ENCODE peak calls at places on chromosome 18, in five cellular contexts. S is hepatocyte; L is spleen; X is astrocyte of the spinal cord; M is CD4-positive, alpha-beta T cell. P is an unnamed sample.

GRCh38 chr18:32674491-32674890 is 98.3 kb downstream of the KLHL14 start:
- DNase-seq in S (no peak), L (no peak), X (no peak), M (no peak), P (no peak)

GRCh38 chr18:31840499-31840898 is 79.8 kb upstream of the SLC25A52 start:
- DNase-seq in S (no peak), L (no peak), X (no peak), M (no peak), P (no peak)

GRCh38 chr18:54878662-54879058 is 50.4 kb downstream of the RAB27B start:
- DNase-seq in S (no peak), L (no peak), X (no peak), M (no peak), P (no peak)

GRCh38 chr18:76450912-76451421 is 44.1 kb downstream of the ZNF516 start:
- DNase-seq in S (peak), L (peak), X (no peak), M (no peak), P (no peak)

GRCh38 chr18:77006305-77007175 is 126.0 kb downstream of the MBP start:
- DNase-seq in S (no peak), L (no peak), X (no peak), M (no peak), P (no peak)

GRCh38 chr18:33210575-33211189 is 229.8 kb downstream of the CCDC178 start:
- DNase-seq in S (peak), L (no peak), X (peak), M (no peak), P (no peak)

GRCh38 chr18:22174341-22175148 is 5.2 kb downstream of the GATA6 start:
- DNase-seq in S (peak), L (no peak), X (no peak), M (no peak), P (no peak)

GRCh38 chr18:55124078-55124477 is 164.8 kb upstream of the CCDC68 start:
- DNase-seq in S (no peak), L (no peak), X (peak), M (no peak), P (no peak)

GRCh38 chr18:12960846-12961397 is 13.1 kb downstream of the SEH1L start:
- DNase-seq in S (peak), L (no peak), X (no peak), M (no peak), P (no peak)

GRCh38 chr18:26547302-26548143 is 830 bp downstream of the KCTD1 start:
- DNase-seq in S (peak), L (peak), X (peak), M (peak), P (peak)

GRCh38 chr18:8450013-8450412 is 159.2 kb upstream of the RAB12 start:
- DNase-seq in S (no peak), L (no peak), X (no peak), M (no peak), P (no peak)

GRCh38 chr18:58125183-58125582 is 81.2 kb downstream of the NEDD4L start:
- DNase-seq in S (no peak), L (no peak), X (no peak), M (no peak), P (no peak)

GRCh38 chr18:58682429-58683069 is 11.3 kb downstream of the MALT1 start:
- DNase-seq in S (peak), L (no peak), X (peak), M (no peak), P (no peak)

GRCh38 chr18:44835555-44836156 is 155.0 kb downstream of the SETBP1 start:
- DNase-seq in S (no peak), L (no peak), X (no peak), M (no peak), P (no peak)

GRCh38 chr18:48820483-48821250 is 130.1 kb downstream of the SMAD7 start:
- DNase-seq in S (no peak), L (peak), X (no peak), M (no peak), P (peak)

GRCh38 chr18:68387246-68387645 is 327.7 kb downstream of the TMX3 start:
- DNase-seq in S (no peak), L (no peak), X (no peak), M (no peak), P (no peak)

GRCh38 chr18:7165846-7166393 is 48.3 kb upstream of the LAMA1 start:
- DNase-seq in S (no peak), L (peak), X (no peak), M (no peak), P (no peak)

GRCh38 chr18:35239314-35239713 is 1.5 kb upstream of the ZNF397 start:
- DNase-seq in S (no peak), L (no peak), X (no peak), M (no peak), P (no peak)

GRCh38 chr18:77063256-77063655 is 69.3 kb downstream of the MBP start:
- DNase-seq in S (no peak), L (peak), X (peak), M (peak), P (peak)

GRCh38 chr18:3590096-3590655 is 140.2 kb downstream of the TGIF1 start:
- DNase-seq in S (no peak), L (no peak), X (no peak), M (no peak), P (no peak)

GRCh38 chr18:44602380-44602779 is 78.3 kb upstream of the SETBP1 start:
- DNase-seq in S (no peak), L (no peak), X (peak), M (no peak), P (no peak)

GRCh38 chr18:48136544-48137353 is 206.3 kb upstream of the SMAD2 start:
- DNase-seq in S (peak), L (peak), X (no peak), M (no peak), P (no peak)

GRCh38 chr18:1092228-1092627 is 187.6 kb downstream of the ADCYAP1 start:
- DNase-seq in S (peak), L (no peak), X (no peak), M (no peak), P (no peak)

GRCh38 chr18:76169733-76170132 is 325.3 kb downstream of the ZNF516 start:
- DNase-seq in S (no peak), L (no peak), X (no peak), M (no peak), P (no peak)

GRCh38 chr18:58392336-58393000 is 236.4 kb downstream of the ALPK2 start:
- DNase-seq in S (peak), L (no peak), X (peak), M (no peak), P (no peak)

GRCh38 chr18:77023115-77023782 is 109.3 kb downstream of the MBP start:
- DNase-seq in S (no peak), L (no peak), X (peak), M (no peak), P (no peak)

GRCh38 chr18:13447621-13448020 is 229.1 kb downstream of the LDLRAD4 start:
- DNase-seq in S (peak), L (no peak), X (peak), M (no peak), P (no peak)

GRCh38 chr18:23334569-23334968 is 118.5 kb upstream of the RIOK3 start:
- DNase-seq in S (no peak), L (no peak), X (no peak), M (no peak), P (no peak)

GRCh38 chr18:23340661-23341060 is 112.4 kb upstream of the RIOK3 start:
- DNase-seq in S (peak), L (no peak), X (no peak), M (no peak), P (no peak)

GRCh38 chr18:23336072-23336471 is 117.0 kb upstream of the RIOK3 start:
- DNase-seq in S (no peak), L (no peak), X (no peak), M (no peak), P (no peak)

GRCh38 chr18:23341383-23341782 is 111.7 kb upstream of the RIOK3 start:
- DNase-seq in S (no peak), L (no peak), X (no peak), M (no peak), P (no peak)

GRCh38 chr18:23337599-23338444 is 115.3 kb upstream of the RIOK3 start:
- DNase-seq in S (peak), L (no peak), X (peak), M (no peak), P (no peak)
- TF ChIP-seq CTCF in S (no peak), L (no peak), X (no peak), M (no peak), P (no peak)

GRCh38 chr18:46464926-46465655 is 191.9 kb downstream of the LOXHD1 start:
- DNase-seq in S (no peak), L (peak), X (no peak), M (no peak), P (no peak)
- TF ChIP-seq CTCF in S (peak), L (no peak), X (peak), M (no peak), P (no peak)

GRCh38 chr18:36580266-36580665 is 248.5 kb downstream of the TPGS2 start:
- DNase-seq in S (no peak), L (no peak), X (peak), M (no peak), P (no peak)
- TF ChIP-seq CTCF in S (no peak), L (no peak), X (no peak), M (no peak), P (no peak)

GRCh38 chr18:79678665-79679551 is 695 bp upstream of the CTDP1 start:
- DNase-seq in S (peak), L (peak), X (peak), M (peak), P (peak)
- TF ChIP-seq CTCF in S (no peak), L (no peak), X (no peak), M (no peak), P (no peak)

DNA sequence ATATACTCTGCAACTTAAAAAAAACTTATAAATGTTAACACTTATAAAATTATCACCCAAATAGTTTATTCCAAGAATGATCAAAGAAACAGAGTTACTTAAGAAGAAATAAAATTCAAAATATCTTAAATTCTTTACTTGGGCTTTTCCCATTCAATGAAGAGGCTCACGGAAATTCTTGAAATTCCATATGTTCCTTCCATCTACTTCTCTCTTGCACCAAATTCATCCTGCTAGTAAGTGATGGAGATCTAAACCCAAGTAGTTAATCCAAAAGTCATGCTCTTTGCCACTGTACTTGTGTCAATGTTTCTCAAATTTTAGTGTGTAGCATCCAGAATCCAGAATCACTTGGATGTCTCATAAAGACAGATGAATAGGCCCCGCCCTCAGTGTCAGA is 465.9 kb downstream of the TXNL1 start:
- DNase-seq in S (no peak), L (no peak), X (no peak), M (no peak), P (no peak)
- TF ChIP-seq CTCF in S (no peak), L (no peak), X (no peak), M (no peak), P (no peak)

DNA sequence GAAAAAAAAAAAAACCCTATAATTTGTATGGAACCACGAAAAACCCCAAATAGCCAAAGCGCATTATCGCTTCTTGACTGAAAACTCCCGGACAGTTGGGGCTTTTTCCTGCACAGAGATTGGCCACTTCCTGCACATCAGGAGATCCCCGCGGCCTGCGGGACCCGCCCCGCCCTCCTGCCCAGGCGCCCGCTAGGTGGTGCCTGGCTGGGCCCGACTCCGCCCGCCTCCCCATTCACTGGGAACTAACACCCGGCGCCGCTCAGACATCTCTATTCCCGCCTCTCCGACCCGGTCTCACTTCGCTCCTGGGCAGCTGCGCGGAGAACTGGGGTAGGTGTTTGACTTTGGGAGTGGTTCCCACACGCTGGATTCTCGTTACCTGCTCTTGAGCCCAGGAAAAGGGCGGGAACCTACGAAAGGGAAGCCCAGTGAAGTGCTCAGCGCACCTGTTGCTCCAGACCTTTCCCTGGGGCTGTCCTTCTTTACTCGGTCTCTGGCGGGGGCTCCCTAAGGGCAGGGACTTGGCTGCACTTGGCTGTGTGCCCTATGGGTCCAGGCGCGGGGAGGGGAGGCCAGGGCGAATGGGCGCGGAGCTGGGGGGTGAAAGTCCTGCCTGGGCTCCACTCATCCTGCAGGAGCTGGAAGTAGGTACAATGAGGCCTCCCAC is at the start of gene HMSD:
- DNase-seq in S (peak), L (peak), X (peak), M (peak), P (no peak)
- TF ChIP-seq CTCF in S (peak), L (no peak), X (peak), M (peak), P (no peak)

DNA sequence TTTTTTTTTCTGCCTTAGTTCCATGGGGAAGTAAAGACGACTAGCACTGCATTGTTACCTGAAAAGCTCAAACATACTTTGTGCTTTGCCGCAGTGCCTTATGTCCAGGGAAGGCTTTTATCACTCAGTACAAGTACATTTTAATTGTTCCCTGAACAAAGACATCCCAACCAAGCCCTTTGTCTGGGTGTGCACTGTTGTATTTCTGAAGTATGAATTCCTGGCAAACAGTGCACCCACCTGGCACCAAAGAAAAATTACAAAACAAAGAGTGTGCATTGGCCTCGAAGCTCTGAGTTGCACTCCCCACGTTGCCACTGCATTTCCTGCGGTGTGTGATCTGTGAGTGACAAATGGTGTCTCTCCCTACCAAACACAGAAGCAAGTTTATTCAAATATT is 858.5 kb upstream of the PIK3C3 start:
- DNase-seq in S (peak), L (no peak), X (peak), M (no peak), P (no peak)
- TF ChIP-seq CTCF in S (peak), L (no peak), X (peak), M (no peak), P (no peak)